ENCODE peak calls at places on chromosomes 11 and 22, in six cellular contexts. V is neuronal stem cell, B is COR-L47, Q is EL, U is adrenal gland, O is NCI-H1105 treated with DMSO at 0.1 percent for 48 hours. A is an unnamed sample.

GRCh38 chr22:31972180-31972579 is 27.8 kb downstream of the YWHAH start:
- DNase-seq in U (no peak), V (no peak), O (no peak), Q (no peak), B (no peak), A (no peak)

GRCh38 chr11:33774356-33775063 is at the start of gene FBXO3:
- DNase-seq in B (peak), U (peak), Q (peak), V (peak), O (peak), A (peak)

GRCh38 chr11:17921620-17922473 is 91.0 kb downstream of the SERGEF start:
- DNase-seq in Q (no peak), U (peak), O (no peak), B (no peak), V (no peak), A (no peak)

GRCh38 chr11:113764522-113764921 is 9.0 kb downstream of the ZW10 start:
- DNase-seq in B (no peak), V (no peak), U (no peak), O (no peak), Q (no peak), A (no peak)

GRCh38 chr11:114263510-114264170 is 32.6 kb upstream of the NNMT start:
- DNase-seq in U (no peak), O (no peak), Q (no peak), V (no peak), B (no peak), A (no peak)

GRCh38 chr22:40276877-40277823 is 69.2 kb upstream of the ADSL start:
- DNase-seq in O (no peak), Q (peak), V (no peak), U (peak), B (no peak), A (peak)

GRCh38 chr11:117837070-117837776 is 12.7 kb upstream of the FXYD2 start:
- DNase-seq in U (no peak), O (no peak), B (no peak), Q (no peak), V (no peak), A (no peak)

GRCh38 chr11:81033779-81034550 is 1593.1 kb upstream of the TENM4 start:
- DNase-seq in B (no peak), Q (no peak), O (peak), V (no peak), U (no peak), A (no peak)

GRCh38 chr11:46120711-46121327 is 435 bp downstream of the PHF21A start:
- DNase-seq in Q (peak), O (peak), B (peak), V (peak), U (peak), A (no peak)

GRCh38 chr22:40660725-40661124 is 18.6 kb upstream of the MCHR1 start:
- DNase-seq in Q (no peak), B (no peak), O (no peak), U (no peak), V (no peak), A (no peak)

GRCh38 chr22:44956835-44957234 is 53.0 kb downstream of the PHF21B start:
- DNase-seq in Q (no peak), B (no peak), V (no peak), U (no peak), O (no peak), A (no peak)

GRCh38 chr11:76209671-76209955 is 3.3 kb upstream of the WNT11 start:
- DNase-seq in Q (no peak), B (no peak), V (no peak), O (peak), U (no peak), A (no peak)

GRCh38 chr11:88631497-88631896 is 294.0 kb upstream of the CTSC start:
- DNase-seq in B (no peak), O (no peak), Q (peak), U (no peak), V (peak), A (no peak)

GRCh38 chr11:30984442-30984816 is 385.1 kb downstream of the DCDC1 start:
- DNase-seq in O (no peak), Q (no peak), U (peak), V (no peak), B (no peak), A (no peak)

GRCh38 chr11:90220391-90220790 is 2.5 kb downstream of the CHORDC1 start:
- DNase-seq in U (peak), O (no peak), V (no peak), B (no peak), Q (peak), A (peak)

GRCh38 chr11:72789493-72790131 is 4.2 kb downstream of the STARD10 start:
- DNase-seq in U (no peak), V (no peak), O (no peak), Q (peak), B (no peak), A (no peak)

GRCh38 chr11:88202498-88202897 is 27.3 kb upstream of the RAB38 start:
- DNase-seq in B (no peak), U (no peak), Q (no peak), O (no peak), V (no peak), A (no peak)

GRCh38 chr11:846496-847098 is 3.9 kb downstream of the TSPAN4 start:
- DNase-seq in B (no peak), V (no peak), O (no peak), U (no peak), Q (peak), A (no peak)

GRCh38 chr11:77705195-77705876 is 67.7 kb upstream of the CLNS1A start:
- DNase-seq in V (no peak), O (no peak), B (no peak), Q (peak), U (peak), A (no peak)

GRCh38 chr11:117449111-117449693 is 121.5 kb downstream of the CEP164 start:
- DNase-seq in B (no peak), V (no peak), Q (peak), O (no peak), U (no peak), A (no peak)

GRCh38 chr11:118079507-118079906 is 2.6 kb downstream of the TMPRSS4 start:
- DNase-seq in U (no peak), V (no peak), O (no peak), B (no peak), Q (no peak), A (no peak)

GRCh38 chr11:111047376-111047775 is 198.1 kb upstream of the POU2AF2 start:
- DNase-seq in V (peak), O (no peak), B (no peak), U (no peak), Q (no peak), A (no peak)

GRCh38 chr11:134349109-134349801 is 17.5 kb downstream of the GLB1L2 start:
- DNase-seq in U (no peak), O (no peak), Q (no peak), B (no peak), V (no peak), A (no peak)

GRCh38 chr11:18853086-18853720 is 61.6 kb upstream of the PTPN5 start:
- DNase-seq in U (no peak), B (peak), O (peak), Q (peak), V (no peak), A (peak)

GRCh38 chr22:37684803-37685615 is 1.1 kb upstream of the NOL12 start:
- DNase-seq in B (no peak), U (no peak), Q (no peak), V (no peak), O (no peak), A (no peak)

GRCh38 chr11:9941991-9942390 is 278.1 kb downstream of the SWAP70 start:
- DNase-seq in O (no peak), V (no peak), B (no peak), U (no peak), Q (no peak), A (no peak)

GRCh38 chr11:114059984-114060401 is 482 bp downstream of the ZBTB16 start:
- DNase-seq in U (peak), B (peak), O (peak), Q (peak), V (no peak), A (peak)

GRCh38 chr11:121389651-121390050 is 62.5 kb upstream of the SORL1 start:
- DNase-seq in O (peak), B (peak), Q (no peak), V (peak), U (no peak), A (no peak)

GRCh38 chr11:114140826-114141225 is 81.3 kb downstream of the ZBTB16 start:
- DNase-seq in U (no peak), O (no peak), V (no peak), B (no peak), Q (no peak), A (no peak)

GRCh38 chr11:70628881-70629844 is 230.8 kb downstream of the CTTN start:
- DNase-seq in B (peak), V (no peak), O (no peak), U (peak), Q (no peak), A (no peak)

GRCh38 chr11:99320769-99321290 is 300.1 kb downstream of the CNTN5 start:
- DNase-seq in V (no peak), O (no peak), Q (no peak), U (no peak), B (no peak), A (no peak)

GRCh38 chr22:48793949-48794348 is 1033.7 kb downstream of the BRD1 start:
- DNase-seq in U (no peak), Q (no peak), B (no peak), V (no peak), O (no peak), A (no peak)

GRCh38 chr11:12127206-12127898 is 17.0 kb downstream of the MICAL2 start:
- DNase-seq in U (no peak), O (no peak), V (no peak), B (no peak), Q (no peak), A (no peak)

A was measured in dermis microvascular lymphatic vessel endothelial cell.